ENCODE peak calls at places on chromosomes 7 and 10, in eight cellular contexts. Z is NCI-H1092; J is uterus; S is stimulated activated CD4-positive, alpha-beta T cell treated with anti-CD3 and anti-CD28 coated beads, Interleukin-4, amount 100 ng/mL, for 1 hour; U is OCI-M1; L is GM12891; R is activated T-cell treated with anti-CD3 and anti-CD28 coated beads for 24 hours; T is heart left ventricle. K is an unnamed sample.

GRCh38 chr7:4837814-4838625 is 23.8 kb downstream of the PAPOLB start:
- DNase-seq in Z (peak; percentile 37), J (no peak), S (no peak), U (no peak), L (no peak), R (no peak), T (no peak), K (peak; percentile 77)

GRCh38 chr7:114508096-114508495 is 93.5 kb downstream of the FOXP2 start:
- DNase-seq in Z (no peak), J (no peak), S (no peak), U (peak; percentile 37), L (no peak), R (no peak), T (no peak), K (no peak)

GRCh38 chr7:129969881-129970446 is 17.2 kb upstream of the UBE2H start:
- DNase-seq in Z (no peak), J (no peak), S (no peak), U (no peak), L (no peak), R (no peak), T (no peak), K (no peak)

GRCh38 chr7:117183729-117184128 is 139.1 kb downstream of the WNT2 start:
- DNase-seq in Z (no peak), J (no peak), S (no peak), U (no peak), L (no peak), R (no peak), T (no peak), K (no peak)

GRCh38 chr7:83782628-83783027 is 133.7 kb upstream of the SEMA3E start:
- DNase-seq in Z (no peak), J (no peak), S (no peak), U (no peak), L (no peak), R (no peak), T (no peak), K (no peak)

GRCh38 chr7:73851410-73852338 is 9.3 kb upstream of the TMEM270 start:
- DNase-seq in Z (no peak), J (no peak), S (no peak), U (peak; percentile 89), L (no peak), R (peak; percentile 26), T (no peak), K (no peak)

GRCh38 chr10:299512-299911 is 164.3 kb downstream of the ZMYND11 start:
- DNase-seq in Z (no peak), J (no peak), S (no peak), U (no peak), L (no peak), R (no peak), T (no peak), K (no peak)

GRCh38 chr10:99976886-99977391 is 32.8 kb downstream of the DNMBP start:
- DNase-seq in Z (no peak), J (no peak), S (no peak), U (no peak), L (no peak), R (no peak), T (no peak), K (no peak)

GRCh38 chr10:8670461-8670860 is 616.0 kb downstream of the GATA3 start:
- DNase-seq in Z (no peak), J (no peak), S (no peak), U (no peak), L (no peak), R (no peak), T (no peak), K (no peak)

GRCh38 chr10:51369903-51370302 is 295.6 kb downstream of the PRKG1 start:
- DNase-seq in Z (no peak), J (no peak), S (no peak), U (no peak), L (no peak), R (no peak), T (no peak), K (no peak)

GRCh38 chr10:85976267-85976793 is 390.3 kb downstream of the GRID1 start:
- DNase-seq in Z (no peak), J (no peak), S (no peak), U (no peak), L (no peak), R (no peak), T (no peak), K (no peak)

GRCh38 chr10:132837905-132838304 is 52.0 kb upstream of the NKX6-2 start:
- DNase-seq in Z (no peak), J (no peak), S (no peak), U (no peak), L (no peak), R (no peak), T (no peak), K (no peak)

GRCh38 chr7:56079450-56080185 is 13.1 kb downstream of the PHKG1 start:
- DNase-seq in Z (peak; percentile 87), J (peak; percentile 53), S (no peak), U (no peak), L (no peak), R (no peak), T (peak; percentile 87), K (peak; percentile 92)

K was measured in SK-N-SH.